ENCODE peak calls at places on chromosomes 11 and 22, in four cellular contexts. W, I, D and J are unnamed samples.

GRCh38 chr11:26465270-26465669 is 106.8 kb downstream of the MUC15 start:
- DNase-seq in W (no peak), I (no peak), D (no peak), J (no peak)

GRCh38 chr11:120337133-120337895 is 1.1 kb downstream of the ARHGEF12 start:
- DNase-seq in W (peak), I (peak), D (no peak), J (no peak)

GRCh38 chr11:78958444-78958843 is 383.8 kb upstream of the NARS2 start:
- DNase-seq in W (no peak), I (no peak), D (no peak), J (no peak)

GRCh38 chr11:62534779-62535545 is 11.6 kb downstream of the AHNAK start:
- DNase-seq in W (no peak), I (no peak), D (no peak), J (no peak)

GRCh38 chr22:22121445-22121844 is 123.1 kb upstream of the VPREB1 start:
- DNase-seq in W (no peak), I (no peak), D (no peak), J (no peak)

GRCh38 chr11:120839201-120839600 is 184.7 kb upstream of the TBCEL start:
- DNase-seq in W (no peak), I (no peak), D (no peak), J (no peak)

GRCh38 chr11:79331251-79331901 is 109.5 kb downstream of the TENM4 start:
- DNase-seq in W (peak), I (no peak), D (no peak), J (no peak)

GRCh38 chr11:131938321-131938751 is 567.9 kb downstream of the NTM start:
- DNase-seq in W (no peak), I (no peak), D (no peak), J (no peak)

GRCh38 chr11:8593455-8593854 is 573 bp downstream of the STK33 start:
- DNase-seq in W (peak), I (no peak), D (no peak), J (no peak)

GRCh38 chr22:20439556-20439927 is 1.9 kb upstream of the SCARF2 start:
- DNase-seq in W (no peak), I (no peak), D (no peak), J (no peak)

GRCh38 chr22:20437253-20438065 is at the start of gene SCARF2:
- DNase-seq in W (peak), I (peak), D (no peak), J (no peak)

GRCh38 chr22:20439928-20440575 is 2.4 kb upstream of the SCARF2 start:
- DNase-seq in W (no peak), I (no peak), D (no peak), J (no peak)

GRCh38 chr22:20438066-20438677 is 547 bp upstream of the SCARF2 start:
- DNase-seq in W (peak), I (peak), D (no peak), J (no peak)

GRCh38 chr22:20438678-20439492 is 1.3 kb upstream of the SCARF2 start:
- DNase-seq in W (peak), I (peak), D (no peak), J (no peak)
- TF ChIP-seq CTCF in W (peak), I (peak), D (no peak), J (peak)

DNA sequence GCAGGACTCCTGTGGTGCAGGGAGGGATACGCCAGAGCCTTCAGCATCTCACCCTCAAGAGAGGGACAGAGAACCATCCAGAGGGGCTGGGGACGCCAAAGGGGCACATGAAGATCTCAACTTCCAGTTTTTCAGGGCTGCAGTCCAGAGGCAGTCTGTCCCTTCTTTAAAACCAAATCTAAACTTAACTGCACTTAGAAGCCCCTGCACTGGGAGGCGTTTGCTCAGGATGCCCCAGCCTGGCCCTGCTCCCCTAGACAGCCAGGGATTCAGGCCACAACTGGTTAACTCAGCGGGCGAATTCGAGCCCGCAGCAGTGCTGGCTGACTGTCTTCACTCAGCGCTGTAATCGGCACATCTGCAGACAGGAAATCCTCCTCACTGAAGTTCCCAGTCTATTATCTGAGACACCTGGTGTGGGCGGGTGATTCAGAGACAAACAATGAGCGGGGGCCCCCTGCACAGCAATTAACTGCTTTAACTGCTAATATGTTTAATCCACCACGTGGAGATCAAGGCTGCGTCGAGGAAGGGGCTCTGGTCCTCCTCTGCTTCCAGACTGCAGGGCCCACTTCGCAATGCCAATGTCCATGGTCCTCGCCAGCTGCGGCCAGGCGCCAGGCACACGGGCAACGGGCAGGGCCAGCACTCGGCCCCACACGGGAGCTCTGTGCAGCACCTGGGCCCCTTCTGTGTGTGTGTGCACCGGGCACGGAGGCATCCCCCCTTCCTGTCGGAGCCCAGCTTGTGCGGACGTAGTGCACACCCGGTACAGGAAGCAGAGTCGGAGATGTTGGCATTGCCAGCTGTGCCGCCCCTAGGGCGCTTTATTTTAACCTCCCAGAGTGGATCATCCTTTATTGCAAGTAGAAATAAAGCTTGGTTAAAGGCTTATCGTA is 36.9 kb upstream of the GNB1L start:
- DNase-seq in W (peak), I (peak), D (no peak), J (no peak)
- H3K4me3 ChIP-seq in W (no peak), I (no peak), D (peak), J (no peak)

DNA sequence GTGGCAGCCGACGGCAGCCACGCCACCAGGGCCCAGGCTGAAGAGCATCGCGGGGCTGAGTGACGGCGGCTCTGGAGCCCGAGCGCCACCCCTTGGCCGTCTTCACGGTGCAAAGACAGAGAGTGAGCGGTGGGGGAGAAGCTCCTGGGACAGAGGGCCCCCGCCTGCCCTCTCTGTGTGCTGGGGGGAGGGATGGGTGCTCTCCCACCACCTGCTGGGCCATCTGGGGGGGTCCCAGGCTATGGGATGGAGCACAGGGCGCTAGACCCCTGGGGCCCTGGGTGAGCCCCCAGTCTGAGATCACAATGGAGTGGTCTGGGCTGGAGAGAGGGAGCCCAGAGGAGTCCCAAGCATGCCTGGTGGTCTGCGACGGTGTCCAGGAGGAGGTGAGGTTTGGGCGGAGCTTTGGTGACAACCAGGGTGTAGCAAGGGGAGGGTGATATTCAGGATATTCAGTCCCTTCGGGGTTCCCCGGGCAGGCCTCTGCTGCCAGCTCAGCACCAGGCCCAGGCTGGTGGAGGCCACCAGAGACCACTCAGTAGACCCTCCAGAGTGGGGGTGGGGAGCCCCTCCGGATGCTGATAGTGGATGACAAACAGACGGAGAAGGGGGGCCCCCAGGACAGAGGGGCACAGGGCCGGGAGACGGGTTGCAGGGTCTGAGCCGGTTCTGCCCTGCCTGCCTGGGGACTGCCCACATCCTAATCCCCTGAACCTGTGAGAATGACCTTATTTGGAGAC is 78.1 kb upstream of the PRR5 start:
- DNase-seq in W (peak), I (peak), D (no peak), J (no peak)
- TF ChIP-seq CTCF in W (peak), I (peak), D (peak), J (peak)

GRCh38 chr22:37240941-37241320 is 3.1 kb downstream of the RAC2 start:
- DNase-seq in W (no peak), I (no peak), D (no peak), J (no peak)

GRCh38 chr22:37244114-37244921 is at the start of gene RAC2:
- DNase-seq in W (peak), I (peak), D (peak), J (no peak)

GRCh38 chr22:37241351-37242142 is 2.5 kb downstream of the RAC2 start:
- DNase-seq in W (no peak), I (no peak), D (no peak), J (no peak)

GRCh38 chr22:37243402-37244113 is 511 bp downstream of the RAC2 start:
- DNase-seq in W (no peak), I (no peak), D (no peak), J (no peak)

GRCh38 chr22:37242395-37242918 is 1.6 kb downstream of the RAC2 start:
- DNase-seq in W (no peak), I (peak), D (peak), J (no peak)
- H3K4me3 ChIP-seq in W (no peak), I (no peak), D (peak), J (no peak)

GRCh38 chr11:43944761-43945311 is 2.4 kb downstream of the C11orf96 start:
- DNase-seq in W (peak), I (peak), D (no peak), J (no peak)
- TF ChIP-seq CTCF in W (peak), I (peak), D (peak), J (peak)

GRCh38 chr11:64753019-64753379 is 6.8 kb downstream of the PYGM start:
- DNase-seq in W (no peak), I (no peak), D (no peak), J (no peak)

GRCh38 chr11:64752106-64752970 is 7.4 kb downstream of the PYGM start:
- DNase-seq in W (no peak), I (no peak), D (no peak), J (no peak)

GRCh38 chr11:64751580-64751979 is 7.6 kb upstream of the RASGRP2 start:
- DNase-seq in W (no peak), I (no peak), D (no peak), J (no peak)

GRCh38 chr11:64750361-64751054 is 6.6 kb upstream of the RASGRP2 start:
- DNase-seq in W (no peak), I (no peak), D (no peak), J (no peak)

DNA sequence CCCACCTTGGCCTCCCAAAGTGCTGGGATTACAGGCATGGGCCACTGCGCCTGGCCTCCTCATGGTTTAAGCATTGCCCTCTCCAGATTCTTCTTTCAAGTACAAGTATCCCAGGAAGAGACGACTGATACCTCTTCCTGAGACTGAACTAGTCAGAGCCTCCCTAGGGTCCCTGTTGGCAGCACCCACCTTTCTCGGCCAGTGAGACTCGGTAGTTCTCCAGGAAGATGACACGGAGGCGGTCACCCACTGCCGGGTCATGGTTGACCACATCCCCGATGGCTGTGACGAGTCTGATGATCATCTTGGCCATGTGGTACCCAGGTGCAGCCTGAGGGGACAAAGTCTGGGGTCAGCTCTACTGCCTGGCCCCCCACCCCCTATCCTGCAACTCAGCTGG is 7.2 kb upstream of the RASGRP2 start:
- DNase-seq in W (no peak), I (no peak), D (no peak), J (no peak)
- H3K4me3 ChIP-seq in W (no peak), I (no peak), D (no peak), J (no peak)